ENCODE peak calls at places on chromosomes 12 and 14, in four cellular contexts. L is coronary artery, T is cardiac muscle cell, S is adrenal gland. Y is an unnamed sample.

GRCh38 chr14:59829469-59829868 is 41.1 kb downstream of the RTN1 start:
- DNase-seq in L (no peak), T (no peak), S (no peak), Y (no peak)

GRCh38 chr12:23540572-23540971 is 408.9 kb downstream of the SOX5 start:
- DNase-seq in L (no peak), T (no peak), S (no peak), Y (no peak)

GRCh38 chr12:116427200-116427932 is 131.8 kb upstream of the MAP1LC3B2 start:
- DNase-seq in L (no peak), T (peak), S (no peak), Y (peak)

GRCh38 chr14:61555056-61555838 is 140.1 kb upstream of the HIF1A start:
- DNase-seq in L (no peak), T (no peak), S (no peak), Y (peak)

GRCh38 chr14:79412822-79413221 is 798.5 kb downstream of the DIO2 start:
- DNase-seq in L (no peak), T (no peak), S (no peak), Y (no peak)

GRCh38 chr12:81222841-81223595 is 145.1 kb downstream of the ACSS3 start:
- DNase-seq in L (no peak), T (no peak), S (no peak), Y (peak)

GRCh38 chr12:115313929-115314328 is 630.0 kb upstream of the TBX3 start:
- DNase-seq in L (no peak), T (no peak), S (no peak), Y (peak)

GRCh38 chr12:39074063-39074462 is 168.7 kb upstream of the CPNE8 start:
- DNase-seq in L (no peak), T (no peak), S (no peak), Y (no peak)

GRCh38 chr12:82426586-82426985 is 68.3 kb downstream of the METTL25 start:
- DNase-seq in L (no peak), T (no peak), S (no peak), Y (no peak)

GRCh38 chr12:106197906-106198623 is 49.8 kb downstream of the CKAP4 start:
- DNase-seq in L (no peak), T (no peak), S (no peak), Y (peak)

GRCh38 chr14:93133476-93133875 is 17.8 kb upstream of the ITPK1 start:
- DNase-seq in L (no peak), T (no peak), S (peak), Y (no peak)

GRCh38 chr14:94051779-94052178 is 25.6 kb downstream of the OTUB2 start:
- DNase-seq in L (peak), T (no peak), S (no peak), Y (no peak)

GRCh38 chr12:1841606-1842182 is 21.3 kb downstream of the LRTM2 start:
- DNase-seq in L (no peak), T (no peak), S (no peak), Y (no peak)

GRCh38 chr14:91892918-91893527 is 25.7 kb upstream of the TC2N start:
- DNase-seq in L (no peak), T (peak), S (no peak), Y (no peak)

GRCh38 chr14:91753501-91754128 is 21.7 kb upstream of the CATSPERB start:
- DNase-seq in L (no peak), T (no peak), S (no peak), Y (no peak)

GRCh38 chr12:55938826-55939501 is 8.0 kb downstream of the DGKA start:
- DNase-seq in L (no peak), T (no peak), S (no peak), Y (no peak)

GRCh38 chr14:39447155-39447554 is 14.9 kb upstream of the FBXO33 start:
- DNase-seq in L (no peak), T (no peak), S (no peak), Y (no peak)

GRCh38 chr14:90576581-90576980 is 179.8 kb downstream of the CALM1 start:
- DNase-seq in L (no peak), T (no peak), S (no peak), Y (peak)

GRCh38 chr12:127169321-127170270 is 1097.4 kb upstream of the TMEM132C start:
- DNase-seq in L (peak), T (no peak), S (no peak), Y (no peak)

GRCh38 chr14:91875515-91876286 is 8.4 kb upstream of the TC2N start:
- DNase-seq in L (no peak), T (no peak), S (no peak), Y (no peak)

GRCh38 chr14:72883963-72884362 is 9.9 kb downstream of the DPF3 start:
- DNase-seq in L (no peak), T (no peak), S (no peak), Y (peak)

GRCh38 chr14:78164226-78164853 is 5.8 kb upstream of the NRXN3 start:
- DNase-seq in L (no peak), T (peak), S (peak), Y (no peak)

GRCh38 chr12:115004469-115005146 is 320.6 kb upstream of the TBX3 start:
- DNase-seq in L (no peak), T (no peak), S (peak), Y (peak)

GRCh38 chr12:62021808-62022207 is 238.4 kb upstream of the USP15 start:
- DNase-seq in L (no peak), T (no peak), S (no peak), Y (no peak)

GRCh38 chr14:73887116-73887490 is 444 bp downstream of the ZNF410 start:
- DNase-seq in L (peak), T (peak), S (peak), Y (no peak)

GRCh38 chr12:51027342-51027835 is 1.2 kb upstream of the SLC11A2 start:
- DNase-seq in L (no peak), T (no peak), S (no peak), Y (no peak)

GRCh38 chr12:51028811-51029146 is 2.6 kb upstream of the SLC11A2 start:
- DNase-seq in L (no peak), T (no peak), S (no peak), Y (no peak)

GRCh38 chr12:51025748-51026654 is at the start of gene SLC11A2:
- DNase-seq in L (peak), T (peak), S (peak), Y (peak)

GRCh38 chr12:51025182-51025747 is 919 bp downstream of the SLC11A2 start:
- DNase-seq in L (no peak), T (no peak), S (no peak), Y (no peak)

GRCh38 chr12:51028126-51028810 is 2.1 kb upstream of the SLC11A2 start:
- DNase-seq in L (no peak), T (peak), S (peak), Y (peak)
- H3K4me3 ChIP-seq in L (no peak), T (no peak), S (no peak), Y (no peak)

GRCh38 chr12:122988612-122989442 is 8.3 kb downstream of the ARL6IP4 start:
- DNase-seq in L (no peak), T (no peak), S (no peak), Y (no peak)
- TF ChIP-seq CTCF in L (no peak), T (no peak), S (no peak), Y (no peak)

DNA sequence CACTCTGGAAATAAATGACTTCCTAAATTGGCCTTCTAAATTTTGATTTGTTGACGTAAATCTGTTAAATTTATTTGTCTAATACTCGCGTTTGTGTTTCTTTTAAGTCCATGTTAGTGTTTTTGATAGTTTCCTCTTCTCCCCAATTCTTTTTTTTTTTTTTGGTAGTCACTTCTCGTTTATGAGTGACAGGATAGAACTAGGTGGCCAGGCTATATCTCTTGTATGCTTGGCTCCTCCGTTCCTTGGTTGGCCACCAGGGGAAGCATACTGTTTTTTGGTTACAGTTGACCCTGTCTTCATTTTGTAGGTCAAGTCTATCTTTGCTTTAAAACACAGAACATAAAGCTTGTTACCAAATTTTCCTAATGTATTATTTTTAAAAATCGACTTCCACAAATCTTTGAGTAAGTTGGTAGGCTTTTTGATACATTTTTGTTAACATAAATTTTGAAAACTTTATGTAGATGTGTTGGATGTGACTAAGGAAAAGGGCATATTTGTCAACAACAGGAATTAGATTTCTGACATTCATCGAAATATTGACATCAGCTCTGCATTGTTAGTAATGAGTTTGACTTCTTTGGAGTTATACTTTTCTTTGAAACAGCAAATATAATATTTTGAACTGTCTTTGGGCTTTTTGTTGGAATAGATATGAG is 2.2 kb downstream of the RCOR1 start:
- DNase-seq in L (no peak), T (peak), S (peak), Y (peak)
- H3K4me3 ChIP-seq in L (peak), T (peak), S (no peak), Y (peak)

DNA sequence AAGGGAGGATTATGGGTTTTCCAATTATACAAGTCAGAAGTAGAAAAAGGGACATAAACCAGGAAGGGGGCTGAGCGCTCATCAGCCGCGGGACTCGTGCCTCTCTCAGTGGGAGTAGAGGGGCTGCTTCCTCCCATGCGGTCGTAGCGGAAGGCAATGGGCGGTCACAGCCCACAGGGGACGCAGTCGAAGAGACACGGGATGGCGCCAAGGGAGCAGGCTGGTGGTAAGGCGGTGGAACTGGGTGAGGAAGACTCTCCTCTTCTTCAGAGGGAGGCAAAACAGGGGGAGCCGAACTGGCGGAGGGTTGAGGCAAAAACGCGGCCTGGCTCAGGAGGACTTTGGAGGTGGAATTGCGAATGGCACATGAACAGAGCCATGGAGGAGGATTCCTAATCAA is 677.7 kb downstream of the TMEM121 start:
- DNase-seq in L (no peak), T (no peak), S (no peak), Y (no peak)
- TF ChIP-seq CTCF in L (no peak), T (no peak), S (no peak), Y (no peak)

GRCh38 chr12:57897296-57897974 is 43.9 kb upstream of the ATP23 start:
- DNase-seq in L (no peak), T (no peak), S (no peak), Y (no peak)
- H3K4me3 ChIP-seq in L (peak), T (peak), S (no peak), Y (no peak)

DNA sequence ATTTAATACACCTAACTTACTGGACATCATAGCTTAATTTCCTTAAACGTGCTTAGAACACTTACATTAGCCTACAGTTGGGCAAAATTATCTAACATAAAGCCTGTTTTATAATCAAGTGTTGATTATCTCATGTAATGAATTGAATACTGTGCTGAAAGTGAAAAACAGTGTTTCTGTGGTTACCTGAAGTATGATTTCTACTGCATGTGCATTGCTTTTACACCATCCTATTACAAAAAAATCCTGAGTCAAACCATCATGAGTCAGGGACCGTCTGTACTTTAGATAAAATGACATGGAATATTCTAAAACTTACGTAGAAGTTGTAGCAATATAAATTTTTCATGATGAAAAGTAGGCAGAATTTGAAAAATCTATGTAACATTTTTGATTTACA is 32.8 kb downstream of the TBC1D15 start:
- DNase-seq in L (no peak), T (no peak), S (no peak), Y (no peak)
- TF ChIP-seq CTCF in L (no peak), T (no peak), S (no peak), Y (no peak)

DNA sequence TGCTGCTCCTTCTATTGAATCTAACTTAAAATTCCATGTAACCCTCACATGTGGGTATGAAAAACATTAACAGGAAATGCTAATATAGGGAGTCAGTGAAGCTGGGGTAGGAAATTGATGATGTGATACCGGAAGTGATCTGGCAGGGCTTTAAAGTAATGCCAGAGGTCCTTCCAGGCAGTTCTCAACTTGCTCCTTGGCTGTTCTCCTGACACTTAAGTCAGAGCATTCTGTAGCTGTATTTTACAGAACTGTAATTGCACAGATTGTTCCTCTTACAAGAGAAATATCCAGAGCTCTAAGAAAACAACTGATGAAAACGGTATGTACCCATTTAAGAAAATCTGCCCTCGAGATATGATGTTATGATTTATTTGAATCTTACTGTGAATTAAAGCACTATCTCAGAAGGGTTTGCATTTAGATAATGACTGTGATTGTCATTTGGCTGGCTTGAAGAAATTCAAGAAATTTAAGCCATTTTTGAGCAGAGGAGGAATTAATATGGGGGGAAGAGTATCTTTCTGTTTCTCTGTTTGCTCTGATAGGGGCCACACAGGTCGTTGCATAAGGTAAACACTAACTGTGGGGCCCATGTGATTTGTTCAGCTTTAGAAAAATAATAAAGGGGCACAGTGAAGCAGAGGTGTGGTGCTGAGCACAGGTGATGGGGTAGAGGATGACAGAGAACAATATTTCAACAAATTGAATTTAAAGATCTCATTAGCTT is 88.4 kb downstream of the BBS10 start:
- DNase-seq in L (no peak), T (no peak), S (no peak), Y (peak)
- H3K4me3 ChIP-seq in L (peak), T (no peak), S (no peak), Y (peak)

GRCh38 chr12:13133886-13134285 is 30.4 kb upstream of the GSG1 start:
- DNase-seq in L (no peak), T (no peak), S (no peak), Y (no peak)

GRCh38 chr12:13130981-13131380 is 27.5 kb upstream of the GSG1 start:
- DNase-seq in L (no peak), T (no peak), S (no peak), Y (no peak)

DNA sequence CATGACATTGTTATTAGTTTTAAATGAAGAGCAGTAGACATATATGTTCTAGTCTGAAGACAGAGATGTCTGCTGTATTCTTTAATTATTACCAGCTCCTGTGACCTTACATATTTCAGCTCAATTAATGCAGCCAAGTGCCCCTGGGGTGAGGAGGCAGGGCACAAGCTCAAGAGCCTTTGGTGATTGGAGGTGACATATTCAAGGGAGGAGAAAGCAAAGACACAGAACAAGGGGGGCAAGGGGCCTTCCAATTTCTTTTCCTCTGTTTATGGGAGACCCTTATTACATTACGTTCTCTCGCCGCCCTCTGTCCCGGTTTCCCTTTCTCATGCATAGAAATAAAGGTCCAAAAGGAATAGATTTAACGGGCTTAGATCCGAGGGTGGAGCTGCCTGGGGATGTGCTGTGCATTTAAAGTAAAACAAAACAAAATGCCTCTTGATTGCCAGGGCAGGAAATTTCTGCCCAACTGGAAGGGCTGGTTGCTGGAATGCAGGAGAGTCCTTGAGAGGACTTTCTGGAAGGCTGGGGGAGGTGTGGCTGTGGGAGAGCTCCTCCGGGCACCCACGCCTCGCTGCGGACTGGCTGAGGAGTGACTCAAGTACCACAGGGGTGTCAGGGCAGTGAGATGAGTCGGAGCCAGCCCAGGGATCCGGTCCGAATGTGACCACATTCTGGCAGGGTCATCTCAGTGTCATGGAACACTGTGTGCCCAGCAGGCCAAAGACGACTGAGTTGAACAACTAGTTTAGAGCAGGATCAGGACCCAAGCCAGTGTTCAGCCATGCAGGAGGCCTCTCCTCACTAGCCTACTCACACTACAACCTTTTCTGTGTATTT is 32.1 kb upstream of the GSG1 start:
- DNase-seq in L (no peak), T (peak), S (peak), Y (peak)
- TF ChIP-seq CTCF in L (no peak), T (peak), S (peak), Y (peak)

DNA sequence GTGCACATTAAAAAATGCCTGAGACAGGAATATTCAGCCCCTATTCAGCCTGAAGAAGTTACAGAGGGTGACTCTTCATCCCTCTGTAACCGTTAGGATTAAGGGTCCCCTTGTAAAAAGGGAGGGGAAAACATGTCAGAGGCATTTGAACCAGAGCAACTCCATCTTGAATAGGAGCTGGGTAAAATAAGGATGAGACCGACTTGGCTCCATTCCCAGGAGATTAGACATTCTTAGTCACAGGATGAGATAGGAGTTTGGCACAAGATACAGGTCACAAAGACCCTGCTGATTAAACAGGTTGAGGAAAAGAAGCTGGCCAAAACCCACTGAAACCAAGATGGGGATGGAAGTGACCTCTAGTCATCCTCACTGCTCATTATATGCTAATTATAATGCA is 19.9 kb upstream of the MDM1 start:
- DNase-seq in L (no peak), T (no peak), S (peak), Y (no peak)
- H3K4me3 ChIP-seq in L (no peak), T (no peak), S (no peak), Y (no peak)